ENCODE peak calls at places on chromosome 15, in eight cellular contexts. R is Right ventricle myocardium inferior; M is globus pallidus; G is CD4-positive, alpha-beta T cell; W is activated CD4-positive, alpha-beta T cell treated with anti-CD3 and anti-CD28 coated beads for 36 hours; L is stimulated activated CD4-positive, alpha-beta T cell treated with anti-CD3 and anti-CD28 coated beads, Interleukin-2, amount 100 ng/mL, for 48 hours; K is heart right ventricle; U is EL. H is an unnamed sample.
A peak's percentile ranks its signal among the peaks of the same experiment; 100 is the strongest.

GRCh38 chr15:84911879-84912660 is 27.6 kb downstream of the SLC28A1 start:
- DNase-seq in R (peak; percentile 92), M (peak; percentile 85), G (no peak), W (no peak), L (no peak), K (peak; percentile 94), U (peak; percentile 99), H (peak; percentile 92)

GRCh38 chr15:82810061-82810862 is 834 bp downstream of the WHAMM start:
- DNase-seq in R (peak; percentile 71), M (peak; percentile 20), G (peak; percentile 22), W (peak; percentile 54), L (peak; percentile 29), K (no peak), U (peak; percentile 72), H (no peak)

GRCh38 chr15:77024273-77025065 is 29.5 kb downstream of the PSTPIP1 start:
- DNase-seq in R (peak; percentile 82), M (peak; percentile 39), G (peak; percentile 67), W (peak; percentile 82), L (peak; percentile 76), K (peak; percentile 63), U (peak; percentile 49), H (no peak)

GRCh38 chr15:69747193-69747592 is 294.6 kb downstream of the RPLP1 start:
- DNase-seq in R (no peak), M (no peak), G (no peak), W (no peak), L (no peak), K (no peak), U (no peak), H (no peak)

GRCh38 chr15:62951481-62951880 is 91.1 kb upstream of the TPM1 start:
- DNase-seq in R (no peak), M (no peak), G (no peak), W (no peak), L (no peak), K (no peak), U (no peak), H (no peak)

GRCh38 chr15:23035964-23036566 is 3.3 kb downstream of the TUBGCP5 start:
- DNase-seq in R (no peak), M (peak; percentile 32), G (peak; percentile 38), W (peak; percentile 73), L (peak; percentile 58), K (peak; percentile 32), U (peak; percentile 65), H (peak; percentile 47)

GRCh38 chr15:92810418-92811138 is 89.5 kb upstream of the CHD2 start:
- DNase-seq in R (peak; percentile 87), M (no peak), G (no peak), W (peak; percentile 72), L (no peak), K (peak; percentile 75), U (peak; percentile 77), H (peak; percentile 84)

GRCh38 chr15:41115088-41115651 is 910 bp downstream of the INO80 start:
- DNase-seq in R (no peak), M (peak; percentile 18), G (no peak), W (no peak), L (no peak), K (no peak), U (peak; percentile 64), H (peak; percentile 13)

GRCh38 chr15:96093063-96093462 is 237.4 kb upstream of the NR2F2 start:
- DNase-seq in R (no peak), M (no peak), G (no peak), W (no peak), L (no peak), K (no peak), U (peak; percentile 16), H (no peak)

GRCh38 chr15:36753173-36753572 is 173.7 kb downstream of the CDIN1 start:
- DNase-seq in R (no peak), M (no peak), G (no peak), W (no peak), L (no peak), K (no peak), U (no peak), H (no peak)

GRCh38 chr15:55573224-55573623 is 14.9 kb downstream of the PYGO1 start:
- DNase-seq in R (no peak), M (no peak), G (no peak), W (no peak), L (no peak), K (no peak), U (no peak), H (no peak)

H was measured in foreskin melanocyte.